ENCODE peak calls at places on chromosomes 1 and 21, in six cellular contexts. U is ACHN, T is hippocampal formation, L is astrocyte of the spinal cord, Y is memory B cell, Z is RCC 7860. E is an unnamed sample.
A peak's percentile ranks its signal among the peaks of the same experiment; 100 is the strongest.

GRCh38 chr1:93904228-93904627 is 5.0 kb downstream of the GCLM start:
- DNase-seq in T (no peak), U (no peak), Z (no peak), Y (peak; percentile 3), L (no peak), E (no peak)

GRCh38 chr1:1553821-1554494 is 13.5 kb upstream of the TMEM240 start:
- DNase-seq in U (no peak), T (no peak), Z (no peak), L (no peak), Y (no peak), E (no peak)

GRCh38 chr1:99994496-99994895 is 24.7 kb downstream of the SLC35A3 start:
- DNase-seq in Y (no peak), L (no peak), Z (no peak), T (no peak), U (no peak), E (no peak)

GRCh38 chr1:8047112-8047511 is 21.0 kb upstream of the ERRFI1 start:
- DNase-seq in L (peak; percentile 28), Y (no peak), U (no peak), T (no peak), Z (peak; percentile 35), E (peak; percentile 52)

GRCh38 chr1:107750364-107750959 is 214.5 kb downstream of the VAV3 start:
- DNase-seq in Z (peak; percentile 58), T (peak; percentile 10), Y (peak; percentile 41), L (peak; percentile 68), U (peak; percentile 70), E (peak; percentile 78)

GRCh38 chr1:217138173-217138838 is 415.1 kb upstream of the ESRRG start:
- DNase-seq in L (no peak), U (no peak), Z (no peak), T (no peak), Y (no peak), E (no peak)

GRCh38 chr1:228279011-228279721 is 71.3 kb downstream of the OBSCN start:
- DNase-seq in Z (no peak), U (no peak), Y (no peak), L (no peak), T (no peak), E (no peak)

GRCh38 chr1:184563308-184563707 is 176.5 kb downstream of the C1orf21 start:
- DNase-seq in L (peak; percentile 47), Y (no peak), T (no peak), U (peak; percentile 41), Z (no peak), E (peak; percentile 12)

GRCh38 chr1:180988221-180988826 is 34.3 kb downstream of the STX6 start:
- DNase-seq in U (peak; percentile 36), L (peak; percentile 47), Z (no peak), Y (no peak), T (peak; percentile 22), E (no peak)

GRCh38 chr1:159924791-159925712 is at the start of gene TAGLN2:
- DNase-seq in L (peak; percentile 96), Y (peak; percentile 92), U (peak; percentile 93), T (peak; percentile 50), Z (peak; percentile 88), E (peak; percentile 92)

GRCh38 chr21:46069719-46070279 is 28.1 kb upstream of the COL6A2 start:
- DNase-seq in U (no peak), T (no peak), Y (no peak), L (no peak), Z (no peak), E (no peak)